ENCODE peak calls at places on chromosomes 16 and 17, in four cellular contexts. I, U, D and B are unnamed samples.

GRCh38 chr16:51834131-51834530 is 683.1 kb upstream of the SALL1 start:
- DNase-seq in I (no peak), D (no peak), U (no peak), B (no peak)

GRCh38 chr16:81778861-81779539 is at the start of gene PLCG2:
- DNase-seq in U (peak), D (peak), I (peak), B (peak)

GRCh38 chr17:29622337-29623282 is at the start of gene CORO6:
- DNase-seq in I (peak), U (peak), D (peak), B (peak)

GRCh38 chr16:78821335-78821734 is 721.9 kb downstream of the WWOX start:
- DNase-seq in U (no peak), D (no peak), I (no peak), B (no peak)

GRCh38 chr17:34308376-34308775 is 10.9 kb upstream of the CCL8 start:
- DNase-seq in U (no peak), D (no peak), I (no peak), B (no peak)

GRCh38 chr16:84052071-84052622 is 9.6 kb upstream of the SLC38A8 start:
- DNase-seq in I (no peak), U (no peak), D (no peak), B (no peak)

GRCh38 chr17:48440660-48441059 is 10.6 kb upstream of the SKAP1 start:
- DNase-seq in D (peak), I (no peak), U (no peak), B (no peak)

GRCh38 chr17:19413725-19414124 is 2.7 kb downstream of the RNF112 start:
- DNase-seq in I (no peak), U (no peak), D (no peak), B (no peak)

GRCh38 chr17:75059369-75060345 is 12.6 kb downstream of the KCTD2 start:
- DNase-seq in U (no peak), I (no peak), D (peak), B (no peak)

GRCh38 chr16:67963325-67964321 is 4.8 kb downstream of the SLC12A4 start:
- DNase-seq in D (peak), U (no peak), I (no peak), B (no peak)

GRCh38 chr17:37610971-37611370 is 1.8 kb upstream of the SYNRG start:
- DNase-seq in U (no peak), I (no peak), D (peak), B (no peak)

GRCh38 chr17:29045734-29046133 is 2.8 kb downstream of the PIPOX start:
- DNase-seq in D (no peak), I (no peak), U (no peak), B (no peak)

GRCh38 chr16:70805787-70806186 is 4.8 kb upstream of the VAC14 start:
- DNase-seq in I (no peak), U (no peak), D (no peak), B (no peak)

GRCh38 chr17:3582921-3583320 is 25.3 kb upstream of the TRPV3 start:
- DNase-seq in D (no peak), U (no peak), I (no peak), B (no peak)

GRCh38 chr17:65604070-65604469 is 42.6 kb upstream of the AXIN2 start:
- DNase-seq in D (peak), I (no peak), U (no peak), B (no peak)